ENCODE peak calls at places on chromosomes 1 and 21, in six cellular contexts. C, R, D, F, S and K are unnamed samples.

GRCh38 chr1:172201572-172201971 is 218.9 kb upstream of the C1orf105 start:
- DNase-seq in C (no peak), R (no peak), D (no peak), F (no peak), S (no peak), K (no peak)

GRCh38 chr1:8681317-8681650 is 136.2 kb downstream of the RERE start:
- DNase-seq in C (no peak), R (no peak), D (no peak), F (no peak), S (no peak), K (no peak)

GRCh38 chr1:38686306-38687255 is 173.0 kb downstream of the RRAGC start:
- DNase-seq in C (no peak), R (no peak), D (no peak), F (no peak), S (no peak), K (no peak)

GRCh38 chr1:193058529-193059281 is 455 bp downstream of the UCHL5 start:
- DNase-seq in C (peak), R (peak), D (peak), F (peak), S (peak), K (peak)

GRCh38 chr1:222928212-222928611 is 113.4 kb downstream of the DISP1 start:
- DNase-seq in C (peak), R (no peak), D (peak), F (no peak), S (no peak), K (no peak)

GRCh38 chr1:47188901-47189785 is 693 bp downstream of the PDZK1IP1 start:
- DNase-seq in C (no peak), R (no peak), D (no peak), F (no peak), S (no peak), K (no peak)

GRCh38 chr1:71118086-71118485 is 37.3 kb upstream of the ZRANB2 start:
- DNase-seq in C (no peak), R (no peak), D (no peak), F (no peak), S (no peak), K (no peak)

GRCh38 chr21:41635874-41636273 is 127.9 kb upstream of the TMPRSS2 start:
- DNase-seq in C (no peak), R (no peak), D (no peak), F (no peak), S (no peak), K (no peak)

GRCh38 chr1:223276029-223276428 is 87.9 kb downstream of the SUSD4 start:
- DNase-seq in C (no peak), R (no peak), D (no peak), F (no peak), S (no peak), K (no peak)

GRCh38 chr1:77796695-77797405 is 17.4 kb downstream of the MIGA1 start:
- DNase-seq in C (peak), R (peak), D (peak), F (no peak), S (no peak), K (no peak)

GRCh38 chr1:12300706-12301105 is 70.9 kb downstream of the VPS13D start:
- DNase-seq in C (no peak), R (no peak), D (no peak), F (no peak), S (no peak), K (no peak)

GRCh38 chr1:164704954-164705353 is 146.0 kb downstream of the PBX1 start:
- DNase-seq in C (peak), R (no peak), D (no peak), F (no peak), S (no peak), K (no peak)

GRCh38 chr21:21788591-21788990 is 790.4 kb downstream of the NCAM2 start:
- DNase-seq in C (no peak), R (no peak), D (no peak), F (no peak), S (no peak), K (no peak)

GRCh38 chr1:14625587-14626447 is 27.3 kb downstream of the KAZN start:
- DNase-seq in C (no peak), R (no peak), D (no peak), F (no peak), S (no peak), K (no peak)

GRCh38 chr1:164771568-164772350 is 212.8 kb downstream of the PBX1 start:
- DNase-seq in C (no peak), R (no peak), D (peak), F (peak), S (no peak), K (no peak)

GRCh38 chr1:6025269-6026094 is 20.2 kb upstream of the KCNAB2 start:
- DNase-seq in C (no peak), R (peak), D (no peak), F (peak), S (no peak), K (peak)

GRCh38 chr1:70552662-70553061 is 141.6 kb downstream of the CTH start:
- DNase-seq in C (no peak), R (no peak), D (no peak), F (peak), S (no peak), K (no peak)

GRCh38 chr1:169013821-169014220 is 92.7 kb upstream of the ATP1B1 start:
- DNase-seq in C (no peak), R (no peak), D (no peak), F (no peak), S (no peak), K (no peak)

GRCh38 chr1:245512181-245512888 is 357.6 kb downstream of the KIF26B start:
- DNase-seq in C (no peak), R (no peak), D (no peak), F (no peak), S (no peak), K (no peak)

GRCh38 chr1:86619313-86619712 is 72.4 kb downstream of the CLCA4 start:
- DNase-seq in C (no peak), R (no peak), D (no peak), F (no peak), S (no peak), K (no peak)

GRCh38 chr1:94160811-94161210 is 39.9 kb upstream of the ABCA4 start:
- DNase-seq in C (no peak), R (no peak), D (peak), F (no peak), S (no peak), K (no peak)

GRCh38 chr1:24340770-24341169 is 21.6 kb downstream of the GRHL3 start:
- DNase-seq in C (no peak), R (no peak), D (no peak), F (no peak), S (no peak), K (no peak)

GRCh38 chr1:15749399-15750291 is 7.3 kb downstream of the TMEM82 start:
- DNase-seq in C (no peak), R (no peak), D (peak), F (peak), S (no peak), K (no peak)

GRCh38 chr1:245599413-245600174 is 444.8 kb downstream of the KIF26B start:
- DNase-seq in C (no peak), R (no peak), D (peak), F (peak), S (no peak), K (no peak)

GRCh38 chr1:62689524-62689923 is 1.3 kb upstream of the DOCK7 start:
- DNase-seq in C (no peak), R (no peak), D (peak), F (peak), S (no peak), K (no peak)

GRCh38 chr1:167166703-167167100 is 54.0 kb upstream of the POU2F1 start:
- DNase-seq in C (no peak), R (no peak), D (no peak), F (no peak), S (no peak), K (no peak)

GRCh38 chr1:236282159-236282716 is 480 bp upstream of the ERO1B start:
- DNase-seq in C (no peak), R (no peak), D (no peak), F (no peak), S (peak), K (peak)

GRCh38 chr1:23854568-23854967 is 13.5 kb downstream of the FUCA1 start:
- DNase-seq in C (no peak), R (no peak), D (peak), F (no peak), S (no peak), K (no peak)

GRCh38 chr1:12439083-12439482 is 178.9 kb downstream of the DHRS3 start:
- DNase-seq in C (no peak), R (no peak), D (no peak), F (no peak), S (no peak), K (no peak)

GRCh38 chr1:217048104-217048707 is 325.0 kb upstream of the ESRRG start:
- DNase-seq in C (peak), R (no peak), D (peak), F (no peak), S (peak), K (no peak)

GRCh38 chr1:15390667-15391066 is 19.0 kb upstream of the EFHD2 start:
- DNase-seq in C (no peak), R (no peak), D (no peak), F (no peak), S (no peak), K (no peak)

GRCh38 chr1:18875107-18875795 is 15.8 kb upstream of the TAS1R2 start:
- DNase-seq in C (peak), R (peak), D (peak), F (peak), S (peak), K (peak)